ENCODE peak calls at places on chromosomes 16 and 17, in six cellular contexts. Z, P, V, X, T and K are unnamed samples.

GRCh38 chr16:75565640-75566039 is 539 bp upstream of the GABARAPL2 start:
- DNase-seq in X (no peak), P (no peak), Z (no peak), T (no peak), V (no peak), K (no peak)

GRCh38 chr16:78893340-78893739 is 707.2 kb downstream of the MAF start:
- DNase-seq in T (no peak), V (no peak), P (no peak), Z (no peak), X (no peak), K (no peak)

GRCh38 chr17:76540381-76541300 is 797 bp downstream of the PRCD start:
- DNase-seq in Z (peak; percentile 80), X (peak; percentile 60), P (peak; percentile 98), T (peak; percentile 96), V (peak; percentile 99), K (peak; percentile 98)

GRCh38 chr16:18948372-18949020 is 22.3 kb upstream of the SMG1 start:
- DNase-seq in P (no peak), Z (no peak), X (no peak), T (no peak), V (no peak), K (no peak)

GRCh38 chr16:67210069-67210937 is 11.4 kb downstream of the ELMO3 start:
- DNase-seq in X (no peak), P (no peak), T (no peak), V (no peak), Z (no peak), K (no peak)

GRCh38 chr16:75491876-75492275 is 3.4 kb downstream of the CHST6 start:
- DNase-seq in Z (no peak), V (peak; percentile 53), X (no peak), T (peak; percentile 35), P (peak; percentile 75), K (peak; percentile 44)

GRCh38 chr17:74078363-74078762 is 125.1 kb upstream of the RPL38 start:
- DNase-seq in V (no peak), T (peak; percentile 26), Z (no peak), X (no peak), P (no peak), K (no peak)

GRCh38 chr16:11672206-11673090 is 4.2 kb downstream of the SNN start:
- DNase-seq in T (no peak), P (no peak), V (no peak), Z (no peak), X (no peak), K (no peak)

GRCh38 chr16:84550096-84550495 is 45.6 kb upstream of the MEAK7 start:
- DNase-seq in P (no peak), X (no peak), V (no peak), T (no peak), Z (no peak), K (no peak)

GRCh38 chr17:44828919-44829557 is 1.0 kb downstream of the GJC1 start:
- DNase-seq in T (no peak), X (no peak), V (no peak), Z (no peak), P (no peak), K (peak; percentile 56)

GRCh38 chr16:17277981-17278381 is 192.8 kb downstream of the XYLT1 start:
- DNase-seq in T (peak; percentile 50), X (no peak), P (no peak), Z (no peak), V (no peak), K (peak; percentile 8)

GRCh38 chr16:15966420-15967222 is 17.2 kb downstream of the ABCC1 start:
- DNase-seq in P (no peak), T (no peak), V (peak; percentile 83), Z (no peak), X (no peak), K (peak; percentile 87)

GRCh38 chr17:40582328-40582901 is 17.1 kb upstream of the CCR7 start:
- DNase-seq in P (no peak), T (no peak), Z (no peak), V (no peak), X (no peak), K (no peak)

GRCh38 chr17:60079401-60079861 is 710 bp upstream of the HEATR6 start:
- DNase-seq in P (no peak), V (no peak), X (no peak), Z (no peak), T (no peak), K (peak; percentile 66)

GRCh38 chr16:17275076-17275732 is 195.6 kb downstream of the XYLT1 start:
- DNase-seq in Z (no peak), V (no peak), P (no peak), T (no peak), X (no peak), K (peak; percentile 26)

GRCh38 chr16:14302399-14303181 is 231.5 kb downstream of the MRTFB start:
- DNase-seq in X (no peak), T (peak; percentile 79), P (no peak), V (no peak), Z (no peak), K (peak; percentile 36)

GRCh38 chr16:24609740-24610420 is 70.5 kb downstream of the RBBP6 start:
- DNase-seq in T (peak; percentile 78), P (peak; percentile 53), X (no peak), V (no peak), Z (no peak), K (peak; percentile 34)

GRCh38 chr17:9998060-9998459 is 93.0 kb upstream of the RCVRN start:
- DNase-seq in P (no peak), T (no peak), V (no peak), Z (no peak), X (no peak), K (no peak)

GRCh38 chr17:50184611-50185398 is 16.6 kb downstream of the COL1A1 start:
- DNase-seq in T (peak; percentile 31), P (peak; percentile 9), X (no peak), V (no peak), Z (no peak), K (peak; percentile 82)

GRCh38 chr16:13780841-13781553 is 139.0 kb upstream of the ERCC4 start:
- DNase-seq in Z (no peak), T (no peak), V (no peak), P (peak; percentile 24), X (no peak), K (no peak)

GRCh38 chr17:57948555-57949420 is 6.4 kb downstream of the CUEDC1 start:
- DNase-seq in Z (peak; percentile 79), V (peak; percentile 97), P (no peak), T (no peak), X (no peak), K (peak; percentile 99)

GRCh38 chr16:69660166-69660565 is 66.2 kb downstream of the NQO1 start:
- DNase-seq in Z (no peak), V (no peak), P (no peak), X (no peak), T (no peak), K (no peak)

GRCh38 chr17:30950669-30951399 is 20.0 kb upstream of the RNF135 start:
- DNase-seq in T (no peak), P (peak; percentile 9), Z (peak; percentile 50), X (no peak), V (no peak), K (peak; percentile 73)